ENCODE peak calls at places on chromosomes 16 and 17, in five cellular contexts. F is GM10248, M is CD14-positive monocyte, H is nephron progenitor cell, C is HFFc6. X is an unnamed sample.

GRCh38 chr16:81599034-81599744 is 154.6 kb downstream of the CMIP start:
- DNase-seq in F (no peak), C (no peak), M (no peak), H (no peak), X (no peak)

GRCh38 chr17:63685578-63685977 is 14.3 kb downstream of the LIMD2 start:
- DNase-seq in F (no peak), M (no peak), H (no peak), C (no peak), X (no peak)

GRCh38 chr17:81387235-81388060 is 7.8 kb upstream of the BAHCC1 start:
- DNase-seq in H (peak), M (no peak), F (peak), C (peak), X (no peak)

GRCh38 chr17:28584434-28584833 is 7.7 kb upstream of the ALDOC start:
- DNase-seq in C (no peak), F (no peak), H (no peak), M (no peak), X (no peak)

GRCh38 chr16:59046335-59046734 is 312.2 kb upstream of the GOT2 start:
- DNase-seq in F (no peak), M (no peak), H (no peak), C (peak), X (no peak)

GRCh38 chr16:56365552-56365951 is 59.8 kb downstream of the AMFR start:
- DNase-seq in M (no peak), H (no peak), C (no peak), F (peak), X (no peak)

GRCh38 chr17:75876190-75876937 is 2.0 kb downstream of the TRIM47 start:
- DNase-seq in H (peak), F (peak), M (no peak), C (no peak), X (no peak)

GRCh38 chr16:9458816-9459215 is 367.4 kb downstream of the HAPSTR1 start:
- DNase-seq in M (no peak), C (no peak), F (no peak), H (no peak), X (no peak)

GRCh38 chr17:15955793-15956541 is 11.0 kb downstream of the ADORA2B start:
- DNase-seq in M (no peak), F (no peak), H (no peak), C (no peak), X (no peak)

GRCh38 chr17:40909755-40910154 is 24.7 kb upstream of the KRT20 start:
- DNase-seq in C (peak), M (no peak), F (no peak), H (no peak), X (no peak)

GRCh38 chr16:19809121-19809635 is 75.5 kb downstream of the GPRC5B start:
- DNase-seq in F (no peak), H (no peak), C (no peak), M (no peak), X (peak)

GRCh38 chr17:8855477-8856204 is 11.8 kb downstream of the PIK3R6 start:
- DNase-seq in C (no peak), F (peak), H (no peak), M (no peak), X (no peak)

GRCh38 chr16:8831450-8832382 is 34.1 kb downstream of the PMM2 start:
- DNase-seq in H (no peak), F (no peak), C (no peak), M (no peak), X (no peak)

GRCh38 chr16:86090461-86091170 is 191.7 kb downstream of the IRF8 start:
- DNase-seq in M (no peak), F (no peak), H (no peak), C (no peak), X (no peak)

GRCh38 chr17:74758846-74759163 is 10.4 kb downstream of the NHERF1 start:
- DNase-seq in M (peak), F (no peak), H (no peak), C (no peak), X (no peak)

GRCh38 chr17:80358131-80358530 is 56.8 kb upstream of the ENDOV start:
- DNase-seq in F (no peak), M (no peak), C (no peak), H (no peak), X (no peak)

GRCh38 chr17:40938981-40939380 is 1.5 kb upstream of the KRT23 start:
- DNase-seq in M (no peak), H (no peak), C (no peak), F (no peak), X (no peak)

GRCh38 chr16:78571880-78572279 is 472.4 kb downstream of the WWOX start:
- DNase-seq in H (no peak), F (no peak), M (no peak), C (no peak), X (no peak)

GRCh38 chr17:69246726-69247375 is 18.2 kb upstream of the ABCA10 start:
- DNase-seq in F (peak), C (peak), H (no peak), M (no peak), X (no peak)

GRCh38 chr17:1996243-1997145 is 28.6 kb downstream of the RTN4RL1 start:
- DNase-seq in C (no peak), M (no peak), F (no peak), H (no peak), X (no peak)

GRCh38 chr17:54063639-54064038 is 240.9 kb downstream of the KIF2B start:
- DNase-seq in H (no peak), C (no peak), F (no peak), M (no peak), X (no peak)

GRCh38 chr16:75566889-75567255 is 693 bp downstream of the GABARAPL2 start:
- DNase-seq in C (no peak), H (peak), F (no peak), M (no peak), X (no peak)

GRCh38 chr17:17180141-17180603 is 26.0 kb downstream of the PLD6 start:
- DNase-seq in F (no peak), M (peak), C (no peak), H (no peak), X (no peak)

GRCh38 chr17:63701477-63702222 is 1.7 kb upstream of the LIMD2 start:
- DNase-seq in C (no peak), F (peak), M (peak), H (no peak), X (no peak)

GRCh38 chr16:50884066-50884860 is 142.4 kb downstream of the CYLD start:
- DNase-seq in F (peak), C (no peak), M (no peak), H (peak), X (no peak)

GRCh38 chr17:17104494-17104893 is 62.2 kb downstream of the MPRIP start:
- DNase-seq in M (no peak), C (no peak), H (no peak), F (no peak), X (no peak)

GRCh38 chr17:58306131-58306951 is 22.3 kb downstream of the TSPOAP1 start:
- DNase-seq in M (no peak), H (no peak), C (no peak), F (no peak), X (no peak)

GRCh38 chr16:78926723-78927200 is 673.8 kb downstream of the MAF start:
- DNase-seq in M (no peak), H (no peak), F (no peak), C (no peak), X (no peak)

GRCh38 chr17:82092628-82092994 is 5.4 kb downstream of the FASN start:
- DNase-seq in F (no peak), H (no peak), C (no peak), M (no peak), X (no peak)

GRCh38 chr16:51049276-51049675 is 101.8 kb downstream of the SALL1 start:
- DNase-seq in H (no peak), C (no peak), M (no peak), F (no peak), X (no peak)

GRCh38 chr16:86549076-86549892 is 5.8 kb downstream of the MTHFSD start:
- DNase-seq in F (no peak), H (no peak), C (no peak), M (no peak), X (no peak)

DNA sequence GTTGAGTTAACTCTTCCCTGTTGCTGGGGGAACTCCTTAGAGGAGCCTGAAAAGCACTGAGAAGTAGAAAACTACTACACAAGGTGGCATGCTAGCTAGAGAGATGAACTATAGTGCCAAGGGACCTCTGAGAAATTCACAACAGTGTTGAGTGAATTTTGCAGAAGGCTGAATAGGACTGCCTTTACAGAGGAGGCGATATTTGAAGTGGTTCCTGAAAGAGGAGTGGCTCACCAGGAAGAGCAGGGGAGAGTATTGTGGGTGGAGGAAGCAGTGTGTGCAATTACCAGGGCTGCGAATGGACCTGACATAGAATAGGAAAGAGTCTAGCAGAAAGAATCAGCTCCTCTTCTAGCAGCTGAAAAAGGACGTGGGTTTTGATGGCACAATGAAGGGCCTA is 66.4 kb downstream of the CDK5R1 start:
- DNase-seq in H (no peak), C (no peak), M (no peak), F (no peak), X (no peak)
- TF ChIP-seq CTCF in H (no peak), C (no peak), M (no peak), F (no peak), X (no peak)

DNA sequence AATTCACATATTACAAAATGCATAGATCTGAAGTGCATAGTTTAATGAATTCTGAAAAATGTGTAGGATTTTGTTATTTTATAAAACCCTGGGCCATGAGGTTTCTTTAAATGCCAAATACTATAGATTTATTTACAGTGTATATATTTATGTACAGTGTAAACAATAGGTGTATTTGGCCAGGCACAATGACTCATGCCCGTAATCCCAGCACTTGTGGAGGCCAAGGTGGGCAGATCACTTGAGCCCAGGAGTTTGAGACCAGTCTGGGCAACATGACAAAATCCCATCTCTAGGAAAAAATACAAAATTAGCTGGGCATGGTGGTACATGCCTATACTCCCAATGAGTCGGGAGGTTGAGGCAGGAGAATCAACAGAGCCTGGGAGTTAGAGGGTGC is 249.4 kb downstream of the PRKCA start:
- DNase-seq in C (no peak), M (no peak), H (no peak), F (no peak), X (no peak)
- TF ChIP-seq CTCF in C (no peak), M (no peak), H (no peak), F (no peak), X (no peak)

GRCh38 chr16:82639666-82640336 is 13.0 kb downstream of the CDH13 start:
- DNase-seq in C (peak), M (no peak), H (peak), F (peak), X (no peak)

GRCh38 chr16:82643136-82643535 is 16.4 kb downstream of the CDH13 start:
- DNase-seq in F (no peak), M (no peak), C (no peak), H (no peak), X (no peak)

GRCh38 chr16:82643936-82644630 is 17.3 kb downstream of the CDH13 start:
- DNase-seq in H (no peak), C (no peak), F (no peak), M (no peak), X (no peak)

GRCh38 chr16:82639263-82639662 is 12.5 kb downstream of the CDH13 start:
- DNase-seq in M (no peak), C (no peak), F (no peak), H (no peak), X (no peak)

GRCh38 chr16:82641336-82641984 is 14.7 kb downstream of the CDH13 start:
- DNase-seq in C (peak), H (no peak), F (no peak), M (no peak), X (no peak)
- TF ChIP-seq CTCF in C (peak), H (peak), F (peak), M (no peak), X (no peak)

GRCh38 chr17:5705081-5705875 is 121.0 kb upstream of the NLRP1 start:
- DNase-seq in M (no peak), C (no peak), F (peak), H (peak), X (peak)
- TF ChIP-seq CTCF in M (peak), C (peak), F (peak), H (peak), X (peak)

GRCh38 chr17:22703786-22704441 is 1011.6 kb downstream of the KCNJ18 start:
- DNase-seq in F (no peak), M (no peak), H (no peak), C (no peak), X (no peak)

GRCh38 chr17:22707626-22708025 is 1015.3 kb downstream of the KCNJ18 start:
- DNase-seq in H (no peak), M (no peak), C (no peak), F (no peak), X (no peak)

GRCh38 chr17:22704674-22705073 is 1012.4 kb downstream of the KCNJ18 start:
- DNase-seq in C (no peak), M (no peak), H (no peak), F (no peak), X (no peak)

DNA sequence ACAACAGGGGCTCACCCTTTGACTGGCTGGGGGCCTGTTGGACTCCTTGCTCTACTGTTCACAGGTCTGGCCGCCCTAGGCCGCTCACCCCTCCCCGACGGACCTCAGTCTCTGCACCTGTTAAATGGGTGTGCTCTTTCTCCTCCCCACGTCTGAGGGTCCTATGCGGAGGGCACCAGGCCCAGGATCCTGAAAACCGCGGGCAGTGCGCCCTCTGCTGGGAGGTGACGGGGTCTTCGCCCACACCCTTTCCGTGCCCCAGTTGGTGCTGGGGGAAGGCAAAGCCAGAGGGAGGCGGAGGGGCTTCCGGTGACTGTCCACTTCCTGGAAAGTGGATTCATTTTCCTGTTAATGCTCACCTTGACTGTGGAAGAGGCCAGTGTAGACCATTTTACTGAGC is 1010.9 kb downstream of the KCNJ18 start:
- DNase-seq in F (no peak), M (no peak), H (no peak), C (no peak), X (no peak)
- TF ChIP-seq CTCF in F (no peak), M (no peak), H (no peak), C (no peak), X (no peak)

DNA sequence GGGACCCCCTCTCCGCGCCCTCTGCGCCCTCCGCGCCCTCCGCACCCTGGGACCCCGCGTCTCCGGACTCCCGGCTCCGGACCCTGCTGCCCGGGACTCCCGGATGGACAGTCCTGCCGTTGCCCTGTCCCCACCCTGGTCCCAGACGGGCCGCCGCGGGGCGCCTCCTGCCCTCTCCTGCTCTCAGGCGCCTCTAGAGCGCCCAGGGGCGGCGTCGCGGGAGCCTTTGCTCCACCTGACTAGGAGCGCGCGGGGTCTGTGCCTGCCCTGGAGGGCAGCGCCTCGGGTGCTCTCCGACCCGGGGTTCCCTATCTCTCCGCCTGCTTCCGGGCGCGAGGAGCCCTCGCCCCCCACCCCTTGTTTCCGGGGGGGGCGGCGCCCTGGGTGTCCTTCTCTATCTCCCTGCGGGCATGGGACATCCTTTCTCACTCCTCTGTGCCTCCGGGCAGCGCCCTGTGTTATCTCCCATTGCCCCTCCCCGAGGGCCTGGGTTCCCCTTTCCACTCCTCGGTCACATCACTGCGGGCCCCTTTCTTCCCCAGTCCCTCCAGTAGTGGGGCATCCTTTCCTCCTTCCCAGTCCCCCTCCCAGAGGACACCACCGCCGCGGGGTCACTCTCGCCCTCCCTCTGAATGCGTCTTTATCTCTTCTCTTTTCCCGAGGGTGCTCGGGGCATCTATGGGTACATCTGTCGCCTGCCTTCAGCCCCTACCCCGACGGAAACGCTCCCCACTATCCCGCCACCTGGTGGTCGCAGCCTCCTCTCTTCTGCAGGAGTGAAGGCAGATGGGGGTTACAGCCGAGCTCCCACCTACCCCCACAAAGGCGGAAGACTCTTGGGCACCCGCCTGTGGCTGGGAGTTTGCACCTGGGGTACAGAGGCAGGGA is 865 bp downstream of the PRKCB start:
- DNase-seq in C (no peak), F (peak), M (peak), H (peak), X (no peak)
- TF ChIP-seq CTCF in C (no peak), F (peak), M (peak), H (peak), X (peak)

GRCh38 chr17:18949566-18949965 is 2.4 kb upstream of the SLC5A10 start:
- DNase-seq in M (no peak), F (no peak), C (no peak), H (no peak), X (no peak)

GRCh38 chr17:18953231-18953728 is 1.3 kb downstream of the SLC5A10 start:
- DNase-seq in C (no peak), F (no peak), M (peak), H (no peak), X (no peak)

GRCh38 chr17:18954321-18954720 is 2.4 kb downstream of the SLC5A10 start:
- DNase-seq in C (no peak), H (no peak), M (peak), F (no peak), X (no peak)

GRCh38 chr17:18950944-18951905 is 740 bp upstream of the SLC5A10 start:
- DNase-seq in C (no peak), H (no peak), F (no peak), M (peak), X (no peak)

GRCh38 chr17:18951941-18952842 is at the start of gene SLC5A10:
- DNase-seq in H (no peak), C (no peak), M (peak), F (no peak), X (no peak)
- TF ChIP-seq CTCF in H (no peak), C (peak), M (no peak), F (no peak), X (peak)

GRCh38 chr16:67397812-67398545 is 4.7 kb upstream of the TPPP3 start:
- DNase-seq in F (no peak), M (peak), H (no peak), C (no peak), X (no peak)
- TF ChIP-seq CTCF in F (no peak), M (no peak), H (no peak), C (no peak), X (no peak)

GRCh38 chr16:89123001-89123830 is 29.6 kb downstream of the ACSF3 start:
- DNase-seq in M (no peak), C (no peak), F (no peak), H (no peak), X (no peak)

GRCh38 chr16:89123831-89124100 is 30.1 kb downstream of the ACSF3 start:
- DNase-seq in C (no peak), H (no peak), M (no peak), F (no peak), X (no peak)

GRCh38 chr16:89121691-89122321 is 28.2 kb downstream of the ACSF3 start:
- DNase-seq in C (no peak), F (no peak), H (no peak), M (no peak), X (no peak)

GRCh38 chr16:89120921-89121351 is 27.3 kb downstream of the ACSF3 start:
- DNase-seq in C (no peak), H (no peak), M (peak), F (no peak), X (no peak)

DNA sequence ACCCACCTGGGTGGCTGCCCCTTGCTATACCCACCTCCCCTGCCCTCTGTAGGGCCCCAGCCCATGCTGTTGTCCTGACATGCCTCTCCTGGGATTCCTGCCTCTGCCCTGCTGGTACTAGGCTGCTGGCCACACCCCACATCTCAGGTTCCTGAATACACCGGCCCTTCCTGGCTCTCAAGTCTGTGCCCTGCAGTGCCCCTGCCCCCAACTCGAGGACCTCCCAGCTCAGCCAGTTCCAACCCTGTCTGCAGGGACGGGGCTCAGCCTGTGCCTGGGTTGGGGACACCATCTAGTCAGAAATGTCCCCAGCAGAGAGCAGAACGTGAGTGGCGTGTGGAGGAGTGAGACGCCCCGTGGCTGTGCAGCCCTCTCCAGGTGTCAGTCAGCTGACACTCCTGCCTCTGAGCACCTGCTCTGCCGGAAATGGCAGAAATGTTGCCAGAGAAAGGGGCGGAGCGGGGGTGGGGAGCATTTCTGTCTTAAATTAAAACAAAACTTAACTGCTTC is 28.7 kb downstream of the ACSF3 start:
- DNase-seq in C (no peak), H (no peak), F (peak), M (peak), X (no peak)
- TF ChIP-seq CTCF in C (no peak), H (no peak), F (no peak), M (no peak), X (no peak)

X was measured in type B pancreatic cell.